ENCODE peak calls at places on chromosomes 12 and 14, in five cellular contexts. W is AG09309; C is CD8-positive, alpha-beta T cell; A is astrocyte of the spinal cord; P is B cell. R is an unnamed sample.

GRCh38 chr12:122021193-122021821 is 377 bp upstream of the BCL7A start:
- DNase-seq in P (no peak), A (no peak), C (peak), W (no peak), R (no peak)

GRCh38 chr14:66403183-66403582 is 83.0 kb upstream of the CCDC196 start:
- DNase-seq in C (no peak), W (no peak), P (no peak), A (peak), R (no peak)

GRCh38 chr14:100383727-100384158 is 60.6 kb downstream of the SLC25A47 start:
- DNase-seq in W (no peak), P (peak), C (peak), A (no peak), R (peak)

GRCh38 chr12:57576613-57577160 is 14.3 kb upstream of the PIP4K2C start:
- DNase-seq in W (no peak), A (no peak), C (no peak), P (no peak), R (no peak)

GRCh38 chr14:74486164-74486563 is 6.9 kb downstream of the NPC2 start:
- DNase-seq in C (no peak), A (no peak), W (no peak), P (no peak), R (no peak)

GRCh38 chr12:1937481-1938224 is 19.2 kb upstream of the CACNA2D4 start:
- DNase-seq in P (no peak), C (no peak), W (no peak), A (no peak), R (no peak)

GRCh38 chr12:122545855-122546254 is 18.8 kb downstream of the KNTC1 start:
- DNase-seq in A (no peak), P (no peak), W (no peak), C (no peak), R (no peak)

GRCh38 chr12:132698336-132698735 is 10.9 kb downstream of the PXMP2 start:
- DNase-seq in P (no peak), W (no peak), A (no peak), C (no peak), R (no peak)

GRCh38 chr12:54371328-54372112 is 7.2 kb upstream of the GPR84 start:
- DNase-seq in W (no peak), A (no peak), C (no peak), P (no peak), R (no peak)

GRCh38 chr12:11958216-11959091 is 112.3 kb upstream of the BCL2L14 start:
- DNase-seq in W (peak), C (no peak), P (no peak), A (peak), R (no peak)

GRCh38 chr12:93819048-93819491 is 141.9 kb downstream of the CRADD start:
- DNase-seq in C (no peak), W (no peak), P (no peak), A (peak), R (no peak)

GRCh38 chr12:116687888-116688287 is 50.0 kb downstream of the SPRING1 start:
- DNase-seq in P (peak), C (peak), W (no peak), A (no peak), R (no peak)

GRCh38 chr12:114209852-114210251 is 196.1 kb downstream of the TBX5 start:
- DNase-seq in P (no peak), A (no peak), W (no peak), C (no peak), R (no peak)

GRCh38 chr12:69866698-69867097 is 41.7 kb downstream of the MYRFL start:
- DNase-seq in P (no peak), W (no peak), C (no peak), A (no peak), R (no peak)

GRCh38 chr14:21070610-21071224 is 613 bp downstream of the ARHGEF40 start:
- DNase-seq in C (no peak), A (peak), W (no peak), P (no peak), R (no peak)

GRCh38 chr12:110371408-110372055 is 32.0 kb downstream of the ANAPC7 start:
- DNase-seq in W (no peak), P (peak), A (no peak), C (no peak), R (no peak)

GRCh38 chr14:103657466-103657865 is 28.5 kb downstream of the KLC1 start:
- DNase-seq in P (no peak), W (peak), C (no peak), A (peak), R (no peak)

GRCh38 chr12:120399531-120399930 is 30.6 kb upstream of the MSI1 start:
- DNase-seq in C (no peak), A (peak), P (no peak), W (no peak), R (no peak)

GRCh38 chr14:61802010-61802621 is 39.9 kb downstream of the SNAPC1 start:
- DNase-seq in C (no peak), W (no peak), A (no peak), P (no peak), R (no peak)

GRCh38 chr12:66188584-66189475 is at the start of gene IRAK3:
- DNase-seq in P (peak), W (no peak), A (peak), C (peak), R (no peak)

GRCh38 chr12:123895477-123895876 is 77.2 kb downstream of the CCDC92 start:
- DNase-seq in P (no peak), C (no peak), W (no peak), A (no peak), R (no peak)

GRCh38 chr14:65879218-65880009 is 466.9 kb downstream of the FUT8 start:
- DNase-seq in P (no peak), A (peak), C (no peak), W (peak), R (no peak)

GRCh38 chr14:23441076-23441475 is 5.6 kb upstream of the MYH7 start:
- DNase-seq in P (no peak), C (no peak), A (no peak), W (no peak), R (no peak)

GRCh38 chr12:120538281-120539156 is 4.4 kb downstream of the RNF10 start:
- DNase-seq in W (peak), C (no peak), P (no peak), A (peak), R (no peak)

GRCh38 chr12:24584032-24584675 is 364.7 kb downstream of the BCAT1 start:
- DNase-seq in W (no peak), A (no peak), P (no peak), C (no peak), R (no peak)

GRCh38 chr12:26740991-26741390 is 92.0 kb downstream of the ITPR2 start:
- DNase-seq in C (no peak), A (no peak), P (no peak), W (no peak), R (no peak)

GRCh38 chr14:59107819-59108218 is 80.6 kb upstream of the DAAM1 start:
- DNase-seq in W (no peak), A (no peak), P (no peak), C (no peak), R (no peak)

GRCh38 chr12:3641428-3641883 is 111.5 kb downstream of the CRACR2A start:
- DNase-seq in P (no peak), A (peak), C (no peak), W (peak), R (no peak)

GRCh38 chr14:68040633-68041369 is 221.2 kb downstream of the RAD51B start:
- DNase-seq in P (no peak), C (no peak), W (no peak), A (no peak), R (no peak)

GRCh38 chr12:99035776-99036175 is 390.7 kb downstream of the APAF1 start:
- DNase-seq in W (no peak), P (no peak), C (no peak), A (no peak), R (no peak)

GRCh38 chr14:53668861-53669260 is 287.8 kb downstream of the BMP4 start:
- DNase-seq in A (peak), P (no peak), C (no peak), W (peak), R (no peak)

GRCh38 chr14:78314484-78314883 is 144.3 kb downstream of the NRXN3 start:
- DNase-seq in A (no peak), P (no peak), W (no peak), C (no peak), R (no peak)

GRCh38 chr12:107337354-107338095 is 244.2 kb upstream of the CRY1 start:
- DNase-seq in A (peak), C (peak), P (no peak), W (no peak), R (no peak)

GRCh38 chr12:31524791-31525495 is 66.0 kb downstream of the DENND5B start:
- DNase-seq in A (peak), C (no peak), W (no peak), P (no peak), R (no peak)